ENCODE peak calls at places on chromosomes 16 and 17, in ten cellular contexts. P is choroid plexus epithelial cell, O is aorta, T is A549, S is heart left ventricle, V is esophagus squamous epithelium, M is left ventricle myocardium inferior, K is Karpas-422, B is lower leg skin, F is epithelial cell of esophagus. G is an unnamed sample.

GRCh38 chr17:48671697-48672171 is 45.6 kb upstream of the HOXB9 start:
- DNase-seq in F (peak), P (peak), T (peak), S (peak), M (peak), O (peak), B (peak), V (no peak), K (peak), G (peak)

GRCh38 chr17:62826956-62827355 is 18.8 kb upstream of the MARCHF10 start:
- DNase-seq in O (no peak), B (no peak), F (no peak), V (no peak), M (no peak), T (no peak), P (peak), K (no peak), S (no peak), G (no peak)

GRCh38 chr16:57643166-57643813 is 14.9 kb downstream of the ADGRG1 start:
- DNase-seq in T (no peak), B (no peak), V (no peak), F (peak), S (no peak), P (no peak), O (no peak), M (no peak), K (no peak), G (peak)

GRCh38 chr16:11211061-11211976 is 44.7 kb downstream of the SOCS1 start:
- DNase-seq in V (no peak), S (no peak), B (no peak), K (no peak), M (no peak), F (no peak), P (peak), O (no peak), T (no peak), G (no peak)

GRCh38 chr16:51445250-51445649 is 294.2 kb upstream of the SALL1 start:
- DNase-seq in T (no peak), V (no peak), F (no peak), K (no peak), M (no peak), B (no peak), S (no peak), O (no peak), P (peak), G (no peak)

GRCh38 chr17:10993126-10993525 is 155.2 kb upstream of the PIRT start:
- DNase-seq in O (no peak), V (no peak), S (no peak), K (no peak), T (no peak), M (peak), F (no peak), B (peak), P (no peak), G (no peak)

GRCh38 chr17:76408037-76408849 is 23.8 kb downstream of the SPHK1 start:
- DNase-seq in V (no peak), P (peak), S (peak), M (no peak), O (peak), K (peak), F (peak), B (peak), T (peak), G (peak)

GRCh38 chr17:62139141-62139540 is 74.1 kb upstream of the MED13 start:
- DNase-seq in S (no peak), V (no peak), M (no peak), F (no peak), O (no peak), T (no peak), P (no peak), B (no peak), K (no peak), G (no peak)

GRCh38 chr17:74424658-74425057 is 7.2 kb upstream of the GPRC5C start:
- DNase-seq in T (no peak), F (no peak), V (no peak), B (no peak), K (no peak), M (peak), P (no peak), O (no peak), S (peak), G (no peak)

GRCh38 chr17:53626286-53626685 is 196.4 kb upstream of the KIF2B start:
- DNase-seq in T (peak), F (peak), O (no peak), S (no peak), V (no peak), B (no peak), P (peak), M (no peak), K (no peak), G (no peak)

GRCh38 chr16:29835926-29836325 is 15.7 kb downstream of the MVP start:
- DNase-seq in P (no peak), M (no peak), B (no peak), T (no peak), S (no peak), O (no peak), K (no peak), V (no peak), F (no peak), G (no peak)

GRCh38 chr16:11621920-11622651 is 35.4 kb upstream of the LITAF start:
- DNase-seq in B (no peak), V (no peak), T (no peak), K (peak), P (no peak), M (no peak), O (no peak), S (no peak), F (no peak), G (no peak)

GRCh38 chr16:29311636-29312344 is 94.7 kb downstream of the NPIPB11 start:
- DNase-seq in F (no peak), K (no peak), V (no peak), O (peak), T (no peak), S (no peak), P (no peak), M (no peak), B (no peak), G (no peak)

GRCh38 chr16:1530883-1531637 is 2.4 kb upstream of the TMEM204 start:
- DNase-seq in T (no peak), B (peak), V (no peak), M (peak), O (no peak), P (peak), F (peak), S (peak), K (no peak), G (no peak)

GRCh38 chr16:1532081-1532760 is 1.2 kb upstream of the TMEM204 start:
- DNase-seq in O (no peak), B (peak), P (no peak), S (peak), V (no peak), K (no peak), F (no peak), M (peak), T (no peak), G (no peak)

GRCh38 chr16:1532771-1533170 is 695 bp upstream of the TMEM204 start:
- DNase-seq in B (no peak), S (no peak), M (no peak), K (no peak), P (no peak), T (no peak), V (no peak), F (no peak), O (no peak), G (no peak)

GRCh38 chr16:1530349-1530882 is 3.0 kb upstream of the TMEM204 start:
- DNase-seq in S (no peak), O (no peak), V (no peak), P (no peak), F (peak), B (no peak), M (no peak), T (no peak), K (no peak), G (no peak)

GRCh38 chr16:1531638-1531910 is 1.9 kb upstream of the TMEM204 start:
- DNase-seq in M (no peak), K (no peak), O (no peak), F (no peak), T (no peak), P (no peak), B (no peak), V (no peak), S (no peak), G (no peak)
- H3K4me3 ChIP-seq in M (peak), K (no peak), O (no peak), F (no peak), T (no peak), P (no peak), B (no peak), V (no peak), S (peak), G (no peak)

DNA sequence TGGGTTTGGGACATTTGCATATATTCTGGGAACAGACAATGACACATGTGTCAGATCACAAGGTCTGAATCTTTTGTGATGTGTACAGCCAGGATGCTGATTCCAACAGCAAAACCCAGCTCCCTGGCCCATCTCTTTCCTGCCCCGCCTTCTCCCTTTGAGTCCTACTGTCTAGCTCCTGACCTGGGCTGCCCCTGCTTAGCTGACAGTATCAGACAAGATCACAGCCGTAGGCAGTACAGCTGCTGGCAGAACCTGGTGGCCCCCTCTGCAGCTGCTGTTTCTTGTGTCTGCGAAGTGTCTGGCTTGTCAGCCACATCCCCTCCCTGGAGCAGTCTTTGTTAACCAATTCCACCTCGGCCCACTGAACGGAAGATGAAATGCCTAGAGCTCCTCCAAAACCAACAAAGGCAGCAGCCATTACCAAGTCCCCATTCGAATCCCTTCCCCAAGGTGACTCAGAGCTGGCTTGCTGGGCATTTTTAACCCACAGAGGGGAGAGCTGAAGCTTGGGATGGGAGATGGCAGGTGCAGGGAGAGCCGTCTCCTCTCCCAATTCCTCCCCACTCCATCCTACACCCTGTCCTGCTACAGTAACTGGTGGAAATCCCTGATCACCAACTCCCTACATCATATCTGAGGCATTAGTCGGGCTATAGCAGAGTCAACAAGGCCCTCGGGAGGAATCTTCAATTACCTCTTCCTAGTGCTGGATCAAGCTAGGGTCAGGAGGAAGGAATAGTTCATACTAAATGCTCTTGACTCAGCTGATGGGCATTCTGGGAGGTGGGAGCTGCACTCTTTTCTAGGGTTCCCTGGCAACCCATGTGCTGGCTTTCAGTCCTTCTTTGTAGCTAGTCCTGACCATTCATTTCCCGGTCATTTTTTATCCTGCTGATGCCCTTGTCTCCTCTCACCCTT is 5.8 kb downstream of the PIPOX start:
- DNase-seq in B (no peak), O (no peak), S (no peak), P (no peak), K (no peak), T (no peak), M (no peak), F (no peak), V (no peak), G (no peak)
- H3K4me3 ChIP-seq in B (no peak), O (no peak), S (no peak), P (no peak), K (no peak), T (no peak), M (no peak), F (no peak), V (no peak), G (no peak)

DNA sequence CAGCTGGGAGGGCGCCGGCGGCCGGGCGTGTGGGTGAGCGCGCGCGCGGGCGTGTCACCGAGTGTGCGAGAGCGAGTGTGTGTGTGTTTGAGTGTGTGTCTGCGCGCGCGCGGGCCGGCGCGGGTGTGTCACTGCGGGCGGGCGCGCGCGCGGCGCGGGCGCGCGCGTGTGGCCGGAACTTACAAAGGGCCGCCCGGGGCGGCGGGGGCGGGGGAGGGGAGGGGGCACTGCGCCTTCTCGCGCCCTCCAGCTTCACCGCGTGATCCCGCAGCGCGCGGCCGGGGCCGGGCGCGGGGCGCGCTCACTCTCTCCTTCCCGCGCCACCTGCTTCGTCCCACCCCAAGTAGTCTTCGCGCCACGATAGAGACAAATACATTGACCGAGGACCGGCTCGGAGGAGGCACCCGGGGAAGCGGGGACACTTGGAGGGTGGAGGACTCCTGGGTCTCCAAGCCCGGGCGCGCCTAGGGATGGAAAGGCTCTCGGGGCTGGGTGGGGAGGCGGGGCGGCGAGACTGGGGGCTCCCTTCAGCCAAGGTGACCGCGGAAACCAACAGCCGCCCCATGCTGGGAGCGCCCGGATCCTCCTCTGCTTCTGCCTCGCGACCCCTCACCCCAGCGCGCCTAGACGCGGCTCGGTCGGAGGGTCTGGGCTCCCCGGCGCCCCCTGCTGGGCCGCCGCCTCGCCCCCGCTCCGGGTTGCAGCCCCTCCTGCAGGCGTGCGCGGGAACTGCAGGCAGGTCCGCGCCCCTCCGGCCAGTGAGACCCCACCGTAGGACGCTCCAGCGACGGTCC is at the start of gene SRCIN1:
- DNase-seq in O (peak), M (peak), V (no peak), B (peak), S (peak), P (no peak), K (peak), T (peak), F (peak), G (peak)
- H3K4me3 ChIP-seq in O (peak), M (peak), V (peak), B (peak), S (peak), P (peak), K (peak), T (peak), F (peak), G (peak)

DNA sequence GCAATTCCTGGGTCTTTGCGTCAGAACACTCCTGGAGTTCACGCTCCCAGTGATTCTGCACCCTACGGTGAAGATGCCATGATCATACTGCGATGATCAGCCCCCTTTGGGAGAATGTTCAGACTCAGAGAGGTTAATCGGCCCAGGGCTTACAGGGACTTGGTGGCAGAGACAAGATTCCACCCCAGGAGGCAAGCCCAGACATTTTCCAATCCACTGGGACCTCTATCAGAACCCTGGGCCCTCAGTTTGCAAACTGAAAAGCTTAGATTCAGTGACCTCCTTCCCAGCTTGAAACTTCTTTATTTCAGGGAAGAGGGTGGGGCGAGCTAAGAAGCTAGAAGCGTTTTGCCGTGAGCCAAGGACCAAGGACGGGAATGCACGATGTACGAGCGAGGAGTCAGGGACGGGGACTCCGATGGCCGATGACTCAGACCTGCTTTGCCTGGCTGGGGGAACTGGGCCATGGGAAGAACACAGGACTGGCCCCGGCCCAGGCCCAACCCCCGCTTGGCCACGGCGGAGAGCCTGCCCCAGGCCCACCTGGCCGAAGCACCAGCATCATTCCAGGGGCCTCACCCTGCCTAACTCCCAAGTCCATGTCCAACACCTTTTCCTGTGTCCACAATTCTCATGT is 34.7 kb downstream of the SOCS3 start:
- DNase-seq in T (no peak), B (peak), S (peak), V (no peak), F (no peak), O (no peak), K (peak), M (peak), P (peak), G (no peak)
- H3K4me3 ChIP-seq in T (no peak), B (no peak), S (no peak), V (no peak), F (no peak), O (no peak), K (no peak), M (peak), P (no peak), G (peak)

GRCh38 chr16:47590472-47590871 is 129.3 kb downstream of the PHKB start:
- DNase-seq in K (no peak), S (no peak), M (no peak), O (no peak), F (no peak), B (no peak), T (no peak), P (no peak), V (no peak), G (no peak)
- H3K4me3 ChIP-seq in K (no peak), S (no peak), M (no peak), O (no peak), F (no peak), B (no peak), T (no peak), P (no peak), V (no peak), G (no peak)

DNA sequence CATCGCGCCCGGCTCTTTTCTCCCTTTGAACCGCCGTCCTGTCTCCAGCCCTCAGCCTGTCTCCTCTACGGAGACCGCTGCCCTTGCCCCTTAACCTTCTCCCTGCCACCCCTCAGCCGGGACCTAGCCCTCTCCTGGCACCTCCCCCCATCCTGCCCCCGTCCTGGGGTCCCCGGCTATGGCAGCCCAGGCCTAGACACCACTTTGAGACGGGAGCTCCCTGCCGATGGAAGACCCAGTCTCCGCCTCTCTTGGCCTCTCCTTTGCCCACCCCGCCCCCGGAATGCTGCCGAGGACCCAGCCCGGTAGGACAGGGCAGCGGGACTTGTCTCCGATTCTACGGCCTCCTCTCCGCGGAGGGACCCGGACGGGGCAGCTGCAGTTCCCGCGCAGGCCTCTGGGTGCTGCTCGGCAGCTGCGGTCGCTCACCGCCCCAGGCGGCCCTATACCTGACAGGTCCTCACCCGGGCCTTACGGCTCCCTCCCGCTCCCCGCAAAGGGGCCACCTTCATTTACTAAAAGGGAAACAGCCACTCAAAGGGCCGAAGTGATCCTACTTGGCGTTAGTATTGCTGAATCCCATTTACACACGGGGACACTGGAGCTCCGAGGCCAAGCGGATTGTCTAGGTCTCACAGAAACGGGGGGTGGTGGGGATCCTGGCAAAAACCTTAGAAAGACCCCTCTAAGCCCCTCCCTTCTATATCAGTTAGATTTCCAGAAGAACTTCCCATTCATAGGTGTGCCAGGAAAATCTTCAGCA is 32.6 kb upstream of the TAC4 start:
- DNase-seq in P (peak), T (peak), F (peak), O (peak), V (no peak), S (peak), M (peak), K (peak), B (peak), G (peak)
- H3K4me3 ChIP-seq in P (no peak), T (peak), F (no peak), O (no peak), V (no peak), S (no peak), M (peak), K (no peak), B (no peak), G (peak)

DNA sequence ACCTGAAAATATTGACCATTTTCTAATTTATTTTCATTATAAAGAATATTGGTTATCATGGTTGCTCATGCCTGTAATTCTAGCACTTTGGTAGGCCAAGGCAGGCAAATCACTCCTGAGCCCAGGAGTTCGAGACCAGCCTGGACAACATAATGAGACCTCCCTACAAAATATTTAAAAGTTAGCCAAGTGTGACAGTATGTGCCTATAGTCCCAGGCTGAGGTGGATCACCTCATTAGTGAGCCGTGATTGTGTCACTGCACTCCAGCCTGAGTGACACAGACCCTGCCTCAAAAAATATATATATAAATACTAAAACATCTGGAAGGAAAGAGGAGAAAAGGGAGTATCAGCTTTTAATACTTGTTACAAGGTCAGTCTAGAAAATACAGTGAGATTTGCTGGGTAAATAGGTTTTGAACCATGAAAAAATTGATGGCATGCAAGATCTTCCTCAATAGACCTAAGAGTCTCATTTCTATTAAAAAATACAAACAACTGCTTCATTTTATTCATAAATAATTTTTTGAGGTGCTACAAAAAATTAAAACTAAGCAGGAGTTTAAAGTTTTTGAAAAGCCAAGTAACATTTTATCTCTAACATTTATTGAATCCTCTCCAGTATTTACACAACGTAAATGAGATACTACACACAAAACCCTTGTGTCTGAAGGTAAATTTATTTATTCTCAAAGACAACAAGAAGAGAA is 47.7 kb downstream of the TUBD1 start:
- DNase-seq in K (no peak), V (no peak), S (no peak), B (peak), P (peak), T (peak), F (peak), M (no peak), O (peak), G (no peak)
- H3K4me3 ChIP-seq in K (no peak), V (no peak), S (no peak), B (no peak), P (no peak), T (no peak), F (no peak), M (no peak), O (no peak), G (no peak)